ENCODE peak calls at places on chromosome 12, in ten cellular contexts. K is ovary; F is psoas muscle; S is lower lobe of right lung; M is lung; V is thyroid gland; T is gastrocnemius medialis; Y is RWPE1; N is substantia nigra; W is CD8-positive, alpha-beta memory T cell. L is an unnamed sample.

GRCh38 chr12:63440063-63440462 is 228.2 kb downstream of the DPY19L2 start:
- DNase-seq in K (no peak), V (no peak), N (no peak), Y (no peak), W (no peak), M (no peak), F (no peak), T (no peak), S (no peak), L (no peak)

GRCh38 chr12:93572712-93573551 is 457 bp downstream of the SOCS2 start:
- DNase-seq in N (no peak), K (peak; percentile 46), F (peak; percentile 43), V (peak; percentile 14), T (no peak), Y (no peak), M (no peak), W (peak; percentile 38), S (peak; percentile 51), L (no peak)

GRCh38 chr12:66035289-66035961 is 95.1 kb downstream of the LLPH start:
- DNase-seq in V (no peak), K (no peak), F (no peak), W (no peak), T (no peak), S (no peak), Y (peak; percentile 32), M (no peak), N (no peak), L (no peak)

GRCh38 chr12:54132979-54133378 is 55.8 kb downstream of the SMUG1 start:
- DNase-seq in S (no peak), Y (no peak), T (no peak), W (no peak), N (no peak), F (no peak), M (no peak), V (no peak), K (no peak), L (no peak)

GRCh38 chr12:52461693-52462092 is 9.7 kb upstream of the KRT6B start:
- DNase-seq in T (no peak), V (peak; percentile 77), S (no peak), F (no peak), K (no peak), W (no peak), M (no peak), Y (no peak), N (no peak), L (no peak)

GRCh38 chr12:19070341-19070740 is 59.2 kb upstream of the PLEKHA5 start:
- DNase-seq in W (no peak), N (no peak), F (no peak), V (no peak), K (no peak), Y (no peak), T (no peak), M (no peak), S (no peak), L (no peak)

GRCh38 chr12:20077618-20078017 is 290.7 kb upstream of the PDE3A start:
- DNase-seq in F (no peak), T (no peak), K (no peak), N (no peak), W (no peak), V (no peak), Y (no peak), S (no peak), M (no peak), L (no peak)

GRCh38 chr12:130335517-130336392 is 1.9 kb upstream of the PIWIL1 start:
- DNase-seq in F (no peak), T (no peak), W (peak; percentile 38), Y (peak; percentile 52), V (peak; percentile 40), S (no peak), M (no peak), N (no peak), K (no peak), L (peak; percentile 7)

GRCh38 chr12:54588110-54588831 is at the start of gene PPP1R1A:
- DNase-seq in V (peak; percentile 22), N (no peak), S (no peak), W (no peak), K (peak; percentile 55), F (peak; percentile 25), M (no peak), Y (no peak), T (peak; percentile 45), L (no peak)

GRCh38 chr12:109900752-109901580 is 892 bp downstream of the TCHP start:
- DNase-seq in F (no peak), Y (peak; percentile 33), N (no peak), W (no peak), V (no peak), S (no peak), K (no peak), M (no peak), T (no peak), L (no peak)
- H3K27ac ChIP-seq in F (peak overlapping the region; percentile 78), Y (peak overlapping the region; percentile 86), N (peak overlapping the region; percentile 54), W (peak overlapping the region; percentile 66), V (peak overlapping the region; percentile 79), S (peak overlapping the region; percentile 88), K (no peak overlapping the region), M (peak overlapping the region; percentile 89), T (peak overlapping the region; percentile 87), L (no peak overlapping the region)

DNA sequence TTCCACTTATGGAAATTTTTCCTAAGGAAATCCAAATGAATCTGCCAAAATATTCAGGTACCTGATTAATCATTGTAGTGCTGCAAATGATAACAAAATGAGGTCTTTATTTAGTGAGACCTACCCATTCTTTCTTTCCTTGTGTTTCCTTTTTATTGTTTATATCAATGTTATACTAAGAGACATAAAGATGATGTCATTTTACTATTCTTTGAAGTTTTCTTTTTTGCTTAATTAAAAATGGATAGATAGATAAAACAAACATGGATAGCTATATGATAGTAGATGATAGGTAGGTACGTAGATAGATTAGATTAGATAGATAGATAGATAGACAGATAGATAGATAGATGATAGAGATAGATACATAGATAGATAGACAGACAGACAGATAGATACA is 669.5 kb upstream of the TBX3 start:
- DNase-seq in Y (no peak), S (no peak), M (no peak), V (no peak), F (no peak), W (no peak), N (no peak), T (no peak), K (no peak), L (no peak)
- H3K27ac ChIP-seq in Y (no peak overlapping the region), S (no peak overlapping the region), M (no peak overlapping the region), V (no peak overlapping the region), F (no peak overlapping the region), W (no peak overlapping the region), N (no peak overlapping the region), T (no peak overlapping the region), K (no peak overlapping the region), L (no peak overlapping the region)

GRCh38 chr12:57560516-57560915 is 10.7 kb downstream of the KIF5A start:
- DNase-seq in N (no peak), K (no peak), T (no peak), W (no peak), F (no peak), Y (no peak), M (no peak), V (no peak), S (no peak), L (no peak)

GRCh38 chr12:57558864-57559263 is 9.0 kb downstream of the KIF5A start:
- DNase-seq in K (no peak), S (no peak), T (no peak), N (no peak), V (no peak), M (no peak), F (no peak), W (no peak), Y (no peak), L (no peak)

GRCh38 chr12:57563358-57563757 is 13.5 kb downstream of the KIF5A start:
- DNase-seq in M (no peak), T (no peak), Y (no peak), V (no peak), W (no peak), S (no peak), N (no peak), F (no peak), K (no peak), L (no peak)

GRCh38 chr12:57568838-57569237 is 19.0 kb downstream of the KIF5A start:
- DNase-seq in Y (no peak), T (no peak), K (no peak), S (no peak), V (no peak), M (no peak), F (no peak), W (no peak), N (no peak), L (no peak)

GRCh38 chr12:57564178-57564740 is 14.4 kb downstream of the KIF5A start:
- DNase-seq in T (no peak), N (no peak), S (no peak), Y (no peak), W (no peak), K (no peak), V (no peak), F (no peak), M (no peak), L (no peak)
- H3K27ac ChIP-seq in T (no peak overlapping the region), N (no peak overlapping the region), S (no peak overlapping the region), Y (no peak overlapping the region), W (no peak overlapping the region), K (no peak overlapping the region), V (no peak overlapping the region), F (no peak overlapping the region), M (no peak overlapping the region), L (no peak overlapping the region)

GRCh38 chr12:50309950-50310349 is 26.6 kb upstream of the LIMA1 start:
- DNase-seq in Y (no peak), F (no peak), K (no peak), W (no peak), N (no peak), S (no peak), V (no peak), T (no peak), M (no peak), L (no peak)
- H3K27ac ChIP-seq in Y (no peak overlapping the region), F (no peak overlapping the region), K (no peak overlapping the region), W (no peak overlapping the region), N (no peak overlapping the region), S (no peak overlapping the region), V (no peak overlapping the region), T (no peak overlapping the region), M (no peak overlapping the region), L (no peak overlapping the region)

GRCh38 chr12:68793975-68794652 is 13.9 kb upstream of the MDM2 start:
- DNase-seq in Y (no peak), M (no peak), V (no peak), N (no peak), K (no peak), W (no peak), F (no peak), S (no peak), T (no peak), L (no peak)
- H3K27ac ChIP-seq in Y (no peak overlapping the region), M (no peak overlapping the region), V (no peak overlapping the region), N (no peak overlapping the region), K (no peak overlapping the region), W (no peak overlapping the region), F (no peak overlapping the region), S (no peak overlapping the region), T (no peak overlapping the region), L (no peak overlapping the region)

DNA sequence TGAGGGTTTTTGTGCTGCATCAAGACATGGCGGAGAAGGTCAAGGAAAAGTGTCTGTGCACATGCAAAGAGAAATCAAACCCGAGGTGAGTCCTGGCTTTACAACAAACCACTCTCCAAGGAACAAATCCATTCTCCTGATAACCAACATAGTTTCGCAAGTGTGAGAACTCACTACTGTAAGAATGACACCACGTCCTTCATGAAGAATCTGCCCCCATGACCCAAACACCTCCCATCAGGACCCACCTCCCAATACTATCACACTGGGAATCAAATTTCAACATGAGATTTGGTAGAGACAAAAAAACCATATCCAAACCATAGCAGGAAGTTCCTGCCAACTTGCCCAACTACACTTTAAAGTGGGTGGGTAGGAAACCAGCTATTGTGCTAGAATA is 2.4 kb upstream of the ERC1 start:
- DNase-seq in S (no peak), Y (no peak), T (no peak), K (no peak), F (no peak), N (no peak), M (no peak), V (no peak), W (peak; percentile 28), L (no peak)
- H3K27ac ChIP-seq in S (no peak overlapping the region), Y (no peak overlapping the region), T (peak overlapping the region; percentile 100), K (no peak overlapping the region), F (peak overlapping the region; percentile 100), N (no peak overlapping the region), M (no peak overlapping the region), V (no peak overlapping the region), W (no peak overlapping the region), L (no peak overlapping the region)

L was measured in iPS DF 6.9.